ENCODE peak calls at places on chromosomes 6 and 20, in seven cellular contexts. P is colonic mucosa, I is mesendoderm, L is psoas muscle, V is endothelial cell of umbilical vein, O is left ventricle myocardium inferior, T is OCI-LY7. Q is an unnamed sample. For H3K4me1, the result is how much of the 10 kb centered on the place peaks cover.

GRCh38 chr6:40543776-40544175 is 43.4 kb downstream of the LRFN2 start:
- DNase-seq in O (no peak), P (no peak), L (no peak), T (no peak), I (peak), V (peak), Q (no peak)

GRCh38 chr6:113855500-113856010 is 1.6 kb upstream of the MARCKS start:
- DNase-seq in V (peak), T (no peak), O (peak), L (no peak), P (peak), I (no peak), Q (peak)

GRCh38 chr6:122400121-122400450 is 634 bp downstream of the HSF2 start:
- DNase-seq in T (no peak), I (peak), V (no peak), P (no peak), O (peak), L (no peak), Q (no peak)

GRCh38 chr6:27157461-27158315 is 89.8 kb upstream of the PRSS16 start:
- DNase-seq in P (peak), V (peak), I (peak), T (peak), L (peak), O (peak), Q (peak)

GRCh38 chr20:59561228-59561605 is 43.1 kb upstream of the PHACTR3 start:
- DNase-seq in T (no peak), V (no peak), L (no peak), P (no peak), I (no peak), O (no peak), Q (no peak)

GRCh38 chr20:46939566-46939965 is 44.9 kb downstream of the EYA2 start:
- DNase-seq in T (no peak), P (no peak), V (no peak), O (no peak), L (no peak), I (no peak), Q (no peak)

GRCh38 chr6:150450918-150451317 is 82.1 kb downstream of the IYD start:
- DNase-seq in L (no peak), V (no peak), I (no peak), T (no peak), P (no peak), O (no peak), Q (no peak)

GRCh38 chr6:16705403-16705993 is 55.8 kb downstream of the ATXN1 start:
- DNase-seq in L (no peak), P (no peak), T (no peak), I (no peak), V (no peak), O (no peak), Q (no peak)

GRCh38 chr6:13466304-13467215 is 20.8 kb downstream of the GFOD1 start:
- DNase-seq in P (no peak), T (no peak), L (no peak), I (no peak), O (no peak), V (no peak), Q (peak)

GRCh38 chr20:1392693-1393506 is at the start of gene FKBP1A:
- DNase-seq in P (peak), I (peak), O (peak), V (peak), T (peak), L (peak), Q (peak)

GRCh38 chr6:17725083-17725482 is 18.4 kb upstream of the NUP153 start:
- DNase-seq in P (peak), L (no peak), V (peak), I (peak), T (no peak), O (peak), Q (peak)

GRCh38 chr6:30364591-30364990 is 19.6 kb downstream of the RPP21 start:
- DNase-seq in T (peak), L (no peak), P (no peak), I (peak), V (no peak), O (no peak), Q (peak)

GRCh38 chr6:146027586-146028249 is 1.1 kb upstream of the GRM1 start:
- DNase-seq in O (no peak), L (no peak), V (no peak), I (peak), T (no peak), P (no peak), Q (peak)

GRCh38 chr6:98947411-98948292 is at the start of gene FBXL4:
- DNase-seq in T (peak), I (peak), P (peak), V (peak), L (peak), O (peak), Q (peak)

GRCh38 chr6:37170273-37171140 is 555 bp downstream of the PIM1 start:
- DNase-seq in I (peak), O (peak), P (peak), L (peak), V (peak), T (peak), Q (peak)

GRCh38 chr20:41854765-41855164 is 236.6 kb upstream of the CHD6 start:
- DNase-seq in O (no peak), I (no peak), P (no peak), V (no peak), T (no peak), L (no peak), Q (no peak)

GRCh38 chr6:96410467-96410866 is 111.1 kb upstream of the UFL1 start:
- DNase-seq in T (no peak), L (no peak), P (no peak), O (no peak), V (no peak), I (no peak), Q (no peak)

GRCh38 chr6:64325093-64325492 is 689.5 kb downstream of the PHF3 start:
- DNase-seq in O (no peak), I (no peak), P (no peak), T (no peak), L (no peak), V (no peak), Q (no peak)

GRCh38 chr6:42915737-42916136 is at the start of gene PTCRA:
- DNase-seq in P (no peak), T (peak), O (no peak), I (no peak), L (no peak), V (no peak), Q (no peak)

GRCh38 chr20:23245553-23246128 is 105.0 kb upstream of the NXT1 start:
- DNase-seq in I (peak), L (peak), T (peak), P (peak), V (peak), O (peak), Q (peak)

GRCh38 chr6:150492941-150493340 is 106.7 kb upstream of the PLEKHG1 start:
- DNase-seq in I (no peak), P (no peak), O (no peak), L (no peak), V (peak), T (no peak), Q (no peak)

GRCh38 chr6:111843347-111844147 is 29.7 kb downstream of the FYN start:
- DNase-seq in T (no peak), L (no peak), V (no peak), P (no peak), O (no peak), I (no peak), Q (no peak)

GRCh38 chr6:43461936-43462335 is 6.6 kb upstream of the DLK2 start:
- DNase-seq in I (no peak), V (no peak), T (no peak), P (no peak), L (no peak), O (no peak), Q (no peak)

GRCh38 chr6:163944897-163945296 is 530.4 kb downstream of the QKI start:
- DNase-seq in I (peak), V (no peak), T (no peak), O (no peak), L (peak), P (no peak), Q (peak)

GRCh38 chr6:163942790-163943189 is 528.3 kb downstream of the QKI start:
- DNase-seq in O (no peak), V (no peak), P (no peak), I (no peak), L (no peak), T (no peak), Q (no peak)

GRCh38 chr6:163940705-163941470 is 526.4 kb downstream of the QKI start:
- DNase-seq in T (no peak), O (no peak), V (no peak), P (no peak), I (peak), L (no peak), Q (peak)

GRCh38 chr6:163943647-163944395 is 529.3 kb downstream of the QKI start:
- DNase-seq in P (no peak), T (no peak), I (peak), V (no peak), O (peak), L (no peak), Q (peak)

GRCh38 chr6:163941471-163941980 is 527.0 kb downstream of the QKI start:
- DNase-seq in P (no peak), O (peak), T (no peak), I (no peak), L (peak), V (no peak), Q (peak)
- H3K4me1 ChIP-seq in P (under half), O (half or more), T (under half), I (under half), L (under half), V (under half), Q (under half)

DNA sequence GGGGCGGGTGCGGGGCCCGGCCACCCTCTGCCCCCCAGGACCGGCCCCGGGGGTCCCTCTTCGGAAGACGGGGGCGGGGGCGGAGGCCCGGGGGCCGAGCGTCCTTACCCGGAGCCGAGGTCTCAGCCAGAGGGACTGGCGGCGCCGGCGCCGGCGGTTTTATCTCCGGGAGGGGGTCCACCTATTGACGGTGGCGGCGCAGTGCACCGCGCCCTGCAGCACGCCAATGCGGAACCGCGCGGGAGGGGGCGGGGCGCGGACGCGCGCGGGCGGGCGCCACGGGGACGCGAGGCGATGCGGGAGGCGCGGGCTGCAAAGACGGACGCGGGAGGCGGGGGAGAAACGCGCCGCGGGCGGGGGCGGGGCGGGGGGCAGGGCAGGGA is at the start of gene EEF1A2:
- DNase-seq in T (peak), O (peak), I (no peak), L (peak), V (no peak), P (no peak), Q (peak)
- H3K4me1 ChIP-seq in T (under half), O (half or more), I (under half), L (half or more), V (under half), P (under half), Q (under half)

GRCh38 chr20:3932277-3933073 is 43.3 kb downstream of the PANK2 start:
- DNase-seq in L (no peak), V (peak), O (no peak), P (no peak), I (no peak), T (no peak), Q (no peak)

GRCh38 chr20:3931664-3932063 is 42.5 kb downstream of the PANK2 start:
- DNase-seq in I (no peak), V (no peak), O (no peak), L (no peak), P (no peak), T (no peak), Q (no peak)

GRCh38 chr20:3934628-3935027 is 45.4 kb downstream of the PANK2 start:
- DNase-seq in L (no peak), V (no peak), P (no peak), I (no peak), T (no peak), O (no peak), Q (no peak)

GRCh38 chr20:3935295-3935955 is 46.2 kb downstream of the PANK2 start:
- DNase-seq in O (peak), T (no peak), L (peak), I (no peak), V (no peak), P (no peak), Q (no peak)

GRCh38 chr20:3933126-3933684 is 44.0 kb downstream of the PANK2 start:
- DNase-seq in V (no peak), L (no peak), I (no peak), P (no peak), O (no peak), T (no peak), Q (no peak)
- H3K4me1 ChIP-seq in V (under half), L (under half), I (under half), P (under half), O (half or more), T (under half), Q (under half)

GRCh38 chr6:134173007-134173690 is 120.7 kb upstream of the SLC2A12 start:
- DNase-seq in O (no peak), L (no peak), V (no peak), T (no peak), P (no peak), I (no peak), Q (no peak)
- H3K4me1 ChIP-seq in O (half or more), L (half or more), V (half or more), T (under half), P (under half), I (under half), Q (under half)

Q was measured in endodermal cell.